ENCODE peak calls at places on chromosomes 6 and 20, in four cellular contexts. V is fibroblast of pulmonary artery, U is HepG2, E is ascending aorta. P is an unnamed sample.

GRCh38 chr6:501891-502601 is 110.5 kb downstream of the IRF4 start:
- DNase-seq in V (no peak), U (no peak), E (no peak), P (no peak)

GRCh38 chr6:16316741-16317251 is 78.4 kb downstream of the GMPR start:
- DNase-seq in V (peak), U (peak), E (no peak), P (peak)

GRCh38 chr6:45677381-45677992 is 299.8 kb upstream of the SUPT3H start:
- DNase-seq in V (peak), U (no peak), E (no peak), P (peak)

GRCh38 chr6:26215200-26216014 is 128.2 kb downstream of the HFE start:
- DNase-seq in V (peak), U (peak), E (no peak), P (no peak)

GRCh38 chr6:94270040-94270689 is 850.8 kb upstream of the EPHA7 start:
- DNase-seq in V (no peak), U (no peak), E (no peak), P (no peak)

GRCh38 chr20:33666293-33667244 is at the start of gene ACTL10:
- DNase-seq in V (peak), U (no peak), E (peak), P (no peak)

GRCh38 chr6:36061236-36061635 is 33.6 kb downstream of the MAPK14 start:
- DNase-seq in V (no peak), U (no peak), E (no peak), P (no peak)

GRCh38 chr6:46734867-46735719 is at the start of gene PLA2G7:
- DNase-seq in V (no peak), U (no peak), E (no peak), P (no peak)

GRCh38 chr6:45946352-45946751 is 69.3 kb downstream of the CLIC5 start:
- DNase-seq in V (peak), U (peak), E (no peak), P (no peak)

GRCh38 chr6:32146687-32147086 is 5.1 kb downstream of the PRRT1 start:
- DNase-seq in V (no peak), U (no peak), E (no peak), P (no peak)

GRCh38 chr6:149031545-149032317 is 284.9 kb downstream of the UST start:
- DNase-seq in V (peak), U (peak), E (no peak), P (no peak)

GRCh38 chr6:160469153-160469552 is 121.0 kb downstream of the SLC22A3 start:
- DNase-seq in V (no peak), U (no peak), E (no peak), P (no peak)

GRCh38 chr6:163098827-163099469 is 315.6 kb upstream of the QKI start:
- DNase-seq in V (no peak), U (no peak), E (no peak), P (no peak)

GRCh38 chr20:31543966-31544598 is 29.8 kb downstream of the HM13 start:
- DNase-seq in V (peak), U (no peak), E (no peak), P (no peak)

GRCh38 chr20:39676857-39677351 is 714.8 kb downstream of the DHX35 start:
- DNase-seq in V (peak), U (no peak), E (no peak), P (no peak)

GRCh38 chr6:122663981-122664380 is 53.8 kb downstream of the PKIB start:
- DNase-seq in V (no peak), U (no peak), E (no peak), P (no peak)

GRCh38 chr20:57404419-57405072 is 13.3 kb downstream of the RBM38 start:
- DNase-seq in V (no peak), U (no peak), E (no peak), P (no peak)

GRCh38 chr6:107292570-107293285 is 166.6 kb downstream of the PDSS2 start:
- DNase-seq in V (no peak), U (no peak), E (no peak), P (no peak)

GRCh38 chr6:128135325-128135724 is 234.5 kb upstream of the THEMIS start:
- DNase-seq in V (no peak), U (no peak), E (no peak), P (no peak)

GRCh38 chr20:50277460-50278376 is 87.1 kb downstream of the CEBPB start:
- DNase-seq in V (no peak), U (no peak), E (no peak), P (no peak)

GRCh38 chr6:33679761-33680160 is 31.7 kb downstream of the UQCC2 start:
- DNase-seq in V (no peak), U (no peak), E (no peak), P (no peak)

GRCh38 chr6:20400476-20401402 is 940 bp upstream of the E2F3 start:
- DNase-seq in V (peak), U (peak), E (peak), P (peak)

GRCh38 chr6:151806757-151807512 is 547 bp upstream of the ESR1 start:
- DNase-seq in V (no peak), U (no peak), E (no peak), P (peak)

GRCh38 chr6:151805286-151805840 is 2.1 kb upstream of the ESR1 start:
- DNase-seq in V (no peak), U (no peak), E (no peak), P (no peak)

GRCh38 chr6:151807513-151808330 is at the start of gene ESR1:
- DNase-seq in V (peak), U (no peak), E (no peak), P (no peak)

GRCh38 chr6:151804585-151805285 is 2.7 kb upstream of the ESR1 start:
- DNase-seq in V (no peak), U (no peak), E (no peak), P (no peak)

DNA sequence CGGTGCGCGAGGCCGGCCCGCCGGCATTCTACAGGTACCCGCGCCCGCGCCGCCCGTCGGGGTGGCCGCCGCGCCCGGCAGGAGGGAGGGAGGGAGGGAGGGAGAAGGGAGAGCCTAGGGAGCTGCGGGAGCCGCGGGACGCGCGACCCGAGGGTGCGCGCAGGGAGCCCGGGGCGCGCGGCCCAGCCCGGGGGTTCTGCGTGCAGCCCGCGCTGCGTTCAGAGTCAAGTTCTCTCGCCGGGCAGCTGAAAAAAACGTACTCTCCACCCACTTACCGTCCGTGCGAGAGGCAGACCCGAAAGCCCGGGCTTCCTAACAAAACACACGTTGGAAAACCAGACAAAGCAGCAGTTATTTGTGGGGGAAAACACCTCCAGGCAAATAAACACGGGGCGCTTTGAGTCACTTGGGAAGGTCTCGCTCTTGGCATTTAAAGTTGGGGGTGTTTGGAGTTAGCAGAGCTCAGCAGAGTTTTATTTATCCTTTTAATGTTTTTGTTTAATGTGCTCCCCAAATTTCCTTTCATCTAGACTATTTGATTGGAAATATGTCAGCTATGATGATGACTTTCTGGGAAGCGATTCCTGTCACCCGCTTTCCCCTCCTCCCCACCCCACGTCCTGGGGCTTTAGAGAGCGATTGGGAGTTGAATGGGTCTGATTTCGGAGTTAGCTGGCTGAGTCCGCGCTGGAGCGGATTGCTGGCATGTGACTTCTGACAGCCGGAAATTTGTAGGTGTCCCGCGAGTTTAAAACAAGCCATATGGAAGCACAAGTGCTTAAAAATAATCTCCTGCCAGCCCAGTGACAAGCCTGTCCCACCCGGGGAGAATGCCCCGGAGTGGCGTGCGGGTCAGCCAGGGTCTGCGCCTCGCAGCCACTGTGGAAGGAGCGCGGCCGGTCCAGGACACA is 1.1 kb downstream of the ESR1 start:
- DNase-seq in V (peak), U (no peak), E (no peak), P (no peak)
- H3K4me3 ChIP-seq in V (no peak), U (peak), E (peak), P (no peak)

GRCh38 chr6:142926494-142927273 is 18.3 kb downstream of the HIVEP2 start:
- DNase-seq in V (peak), U (peak), E (no peak), P (no peak)

GRCh38 chr6:142927274-142927586 is 17.7 kb downstream of the HIVEP2 start:
- DNase-seq in V (no peak), U (no peak), E (no peak), P (no peak)

GRCh38 chr6:142926177-142926493 is 18.8 kb downstream of the HIVEP2 start:
- DNase-seq in V (no peak), U (no peak), E (no peak), P (no peak)

GRCh38 chr6:142927904-142928303 is 17.1 kb downstream of the HIVEP2 start:
- DNase-seq in V (peak), U (peak), E (no peak), P (no peak)

DNA sequence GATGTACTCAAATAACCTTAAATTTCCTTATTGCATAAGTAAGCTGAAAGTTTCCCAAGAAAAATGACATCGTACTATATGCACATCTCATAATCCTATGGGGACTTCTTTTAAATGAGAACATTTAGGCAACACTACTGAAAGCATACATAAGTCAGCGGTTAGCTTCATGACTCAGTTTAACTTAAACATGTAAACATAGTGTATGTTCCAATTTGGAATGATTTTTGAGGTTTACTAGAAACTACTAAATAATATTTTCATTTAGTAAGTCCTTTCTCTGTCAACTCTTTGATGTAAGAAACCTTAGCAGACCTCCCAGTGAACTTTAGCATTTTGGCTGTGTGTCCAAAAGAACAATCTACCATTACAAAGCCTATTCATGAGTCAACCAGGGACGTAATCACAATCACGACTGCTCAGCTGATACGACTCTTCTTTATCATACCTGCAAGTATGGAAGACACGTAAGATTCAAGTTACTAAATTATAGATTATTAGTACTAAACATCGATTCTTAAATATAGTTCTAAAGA is 19.3 kb downstream of the HIVEP2 start:
- DNase-seq in V (peak), U (peak), E (no peak), P (no peak)
- H3K4me3 ChIP-seq in V (no peak), U (peak), E (no peak), P (no peak)

DNA sequence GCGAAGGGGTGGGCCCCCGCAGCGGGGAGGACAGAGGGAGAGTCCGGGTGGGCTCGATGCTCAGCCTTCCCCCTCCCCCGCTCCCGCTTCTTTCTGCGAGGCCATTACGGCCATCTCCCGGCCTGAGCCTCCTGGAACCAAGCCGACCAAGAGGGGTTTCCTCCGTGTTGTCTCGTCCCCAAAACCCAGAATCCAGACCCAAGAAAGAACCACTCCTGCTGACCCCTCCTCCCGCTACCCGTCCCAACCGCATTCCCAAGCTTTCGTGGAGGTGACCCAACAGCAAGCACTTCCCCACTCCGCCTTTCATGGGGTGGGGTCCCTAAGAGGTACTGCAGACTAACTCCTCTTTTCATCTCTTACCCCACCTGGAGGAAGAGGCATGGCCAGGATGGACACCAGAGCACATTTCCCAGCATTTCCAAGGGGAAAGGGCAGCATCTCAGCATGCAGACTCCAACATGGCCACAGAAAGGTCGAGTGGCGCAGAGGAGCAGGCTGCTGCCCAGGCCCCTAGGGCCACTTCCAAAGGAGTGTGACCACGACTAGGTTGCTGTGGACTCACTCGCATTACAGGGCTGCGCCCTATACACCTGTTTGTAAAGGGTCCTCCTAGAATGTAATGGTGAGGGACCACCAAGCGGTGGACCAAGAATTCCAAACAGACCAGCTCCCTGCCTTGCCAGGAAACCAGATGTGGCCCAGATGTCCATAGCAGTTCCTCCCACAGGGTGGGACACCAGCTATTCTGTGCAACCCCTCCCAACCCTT is 53.5 kb downstream of the MRPL14 start:
- DNase-seq in V (peak), U (no peak), E (no peak), P (no peak)
- H3K4me3 ChIP-seq in V (peak), U (peak), E (peak), P (peak)

GRCh38 chr6:41546866-41547798 is 951 bp downstream of the FOXP4 start:
- DNase-seq in V (peak), U (no peak), E (no peak), P (no peak)

GRCh38 chr6:41546475-41546865 is 289 bp downstream of the FOXP4 start:
- DNase-seq in V (no peak), U (no peak), E (no peak), P (no peak)

GRCh38 chr6:41548098-41548840 is 2.1 kb downstream of the FOXP4 start:
- DNase-seq in V (no peak), U (no peak), E (no peak), P (no peak)

GRCh38 chr6:41548841-41549642 is 2.9 kb downstream of the FOXP4 start:
- DNase-seq in V (no peak), U (no peak), E (no peak), P (no peak)

GRCh38 chr6:41547799-41548097 is 1.6 kb downstream of the FOXP4 start:
- DNase-seq in V (no peak), U (no peak), E (no peak), P (no peak)
- H3K4me3 ChIP-seq in V (peak), U (peak), E (peak), P (no peak)